ENCODE peak calls at places on chromosomes 4 and X, in ten cellular contexts. R is stomach, N is GM12878, I is HepG2, K is spleen, Q is vagina, W is upper lobe of left lung, E is transverse colon, C is sigmoid colon, U is HCT116. S is an unnamed sample.

GRCh38 chrX:9317174-9317573 is 147.7 kb upstream of the TBL1X start:
- DNase-seq in K (no peak), I (no peak), R (no peak), Q (no peak), W (peak; percentile 47), C (no peak), E (no peak), U (no peak), N (no peak), S (no peak)

GRCh38 chr4:82798168-82799005 is at the start of gene SCD5:
- DNase-seq in N (no peak), C (peak; percentile 91), E (peak; percentile 64), R (peak; percentile 66), K (peak; percentile 83), I (no peak), U (peak; percentile 55), Q (no peak), W (peak; percentile 50), S (peak; percentile 83)

GRCh38 chr4:51843309-51844156 is 580 bp downstream of the DCUN1D4 start:
- DNase-seq in W (peak; percentile 75), Q (no peak), U (no peak), E (peak; percentile 73), I (peak; percentile 28), C (peak; percentile 92), K (peak; percentile 92), R (peak; percentile 68), N (no peak), S (peak; percentile 91)

GRCh38 chr4:36243355-36244256 is 708 bp downstream of the ARAP2 start:
- DNase-seq in W (peak; percentile 69), I (no peak), U (no peak), C (peak; percentile 74), E (peak; percentile 55), R (peak; percentile 38), N (no peak), K (no peak), Q (no peak), S (peak; percentile 73)

GRCh38 chr4:113976937-113977855 is 2.3 kb downstream of the ARSJ start:
- DNase-seq in U (no peak), N (no peak), Q (no peak), C (no peak), K (no peak), E (no peak), R (no peak), I (no peak), W (no peak), S (no peak)

GRCh38 chr4:179472164-179472563 is 2029.9 kb upstream of the AGA start:
- DNase-seq in E (no peak), Q (no peak), W (no peak), K (no peak), R (no peak), C (no peak), I (no peak), U (no peak), N (no peak), S (no peak)

GRCh38 chrX:134718329-134719317 is 60.4 kb upstream of the PLAC1 start:
- DNase-seq in C (peak; percentile 77), Q (no peak), R (peak; percentile 40), N (peak; percentile 25), W (peak; percentile 86), K (no peak), U (peak; percentile 54), I (no peak), E (no peak), S (no peak)

GRCh38 chrX:36908801-36909403 is 99.3 kb upstream of the FAM47C start:
- DNase-seq in N (peak; percentile 1), R (no peak), K (no peak), U (peak; percentile 4), C (no peak), W (no peak), Q (no peak), E (no peak), I (peak; percentile 12), S (no peak)

GRCh38 chr4:156959298-156959702 is 12.3 kb downstream of the PDGFC start:
- DNase-seq in N (no peak), K (no peak), I (no peak), Q (no peak), E (no peak), U (no peak), W (no peak), C (no peak), R (no peak), S (no peak)

GRCh38 chrX:22970861-22971260 is 28.9 kb upstream of the DDX53 start:
- DNase-seq in R (no peak), I (no peak), U (no peak), N (no peak), W (no peak), K (no peak), C (no peak), E (no peak), Q (no peak), S (no peak)

GRCh38 chr4:82688091-82688815 is 110.3 kb downstream of the SCD5 start:
- DNase-seq in Q (no peak), C (no peak), N (peak; percentile 7), U (no peak), R (no peak), K (no peak), I (no peak), W (no peak), E (no peak), S (no peak)

GRCh38 chr4:169260217-169260866 is 10.4 kb downstream of the SH3RF1 start:
- DNase-seq in C (no peak), U (no peak), K (no peak), N (no peak), I (no peak), Q (no peak), E (no peak), W (no peak), R (no peak), S (no peak)

GRCh38 chrX:152450076-152450475 is 1.0 kb downstream of the GABRA3 start:
- DNase-seq in C (no peak), I (no peak), N (no peak), K (no peak), Q (no peak), E (no peak), R (no peak), U (no peak), W (no peak), S (no peak)

DNA sequence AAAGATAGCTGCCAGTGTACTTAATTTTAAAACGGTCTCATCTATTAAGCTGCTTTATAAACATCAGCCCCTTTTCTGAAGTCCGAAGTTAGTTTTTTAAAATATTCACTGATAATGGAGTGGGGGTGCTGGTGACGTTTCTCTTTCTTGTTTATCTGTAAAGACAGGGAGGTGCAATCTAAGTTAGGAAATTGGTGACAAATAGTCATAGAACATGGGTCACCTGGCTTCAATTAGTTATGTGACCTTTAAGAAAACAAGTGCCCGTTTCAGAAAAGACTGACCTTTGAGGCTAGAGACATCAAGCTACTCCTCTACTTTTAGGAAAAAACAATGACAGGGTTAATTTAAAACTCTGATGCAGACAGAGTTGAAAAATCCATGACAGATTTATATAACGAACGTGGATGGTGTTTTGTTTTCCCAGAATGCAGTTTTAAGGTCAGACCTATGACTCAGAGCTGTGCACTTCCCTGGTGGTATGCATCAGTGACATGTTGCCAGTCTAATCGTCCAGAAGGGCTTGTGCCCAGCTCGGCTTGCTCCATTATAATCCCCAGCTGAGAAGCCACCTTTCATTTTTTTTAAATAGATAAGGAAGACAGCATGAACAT is 38.2 kb downstream of the FHL1 start:
- DNase-seq in U (peak; percentile 2), W (no peak), K (no peak), R (no peak), Q (no peak), E (no peak), N (no peak), I (no peak), C (no peak), S (no peak)
- TF ChIP-seq POLR2AphosphoS5 in U (no peak), W (no peak), K (no peak), R (peak; percentile 56), Q (no peak), E (no peak), N (no peak), I (no peak), C (peak; percentile 68), S (no peak)

GRCh38 chrX:2693123-2693438 is 2.0 kb downstream of the CD99 start:
- DNase-seq in N (no peak), C (no peak), U (no peak), R (no peak), K (peak; percentile 49), E (no peak), I (no peak), Q (no peak), W (no peak), S (no peak)

GRCh38 chrX:2691543-2692220 is 587 bp downstream of the CD99 start:
- DNase-seq in I (no peak), C (peak; percentile 76), R (peak; percentile 29), U (no peak), E (peak; percentile 41), K (peak; percentile 82), Q (no peak), N (no peak), W (peak; percentile 45), S (peak; percentile 87)

GRCh38 chrX:2689773-2690666 is 1.1 kb upstream of the CD99 start:
- DNase-seq in E (peak; percentile 81), Q (no peak), R (no peak), N (no peak), K (peak; percentile 84), I (peak; percentile 78), W (no peak), C (no peak), U (no peak), S (no peak)

GRCh38 chrX:2692221-2693122 is 1.4 kb downstream of the CD99 start:
- DNase-seq in W (no peak), K (peak; percentile 84), U (no peak), N (no peak), I (no peak), C (no peak), E (peak; percentile 27), R (peak; percentile 44), Q (no peak), S (peak; percentile 86)

GRCh38 chrX:2690856-2691542 is at the start of gene CD99:
- DNase-seq in C (peak; percentile 95), R (peak; percentile 89), U (no peak), I (peak; percentile 80), Q (no peak), K (peak; percentile 97), W (peak; percentile 88), E (peak; percentile 96), N (peak; percentile 46), S (peak; percentile 96)
- TF ChIP-seq POLR2A in C (peak; percentile 50), R (no peak), U (no peak), I (no peak), Q (peak; percentile 61), K (peak; percentile 73), W (peak; percentile 60), E (peak; percentile 81), N (peak; percentile 81), S (peak; percentile 83)

DNA sequence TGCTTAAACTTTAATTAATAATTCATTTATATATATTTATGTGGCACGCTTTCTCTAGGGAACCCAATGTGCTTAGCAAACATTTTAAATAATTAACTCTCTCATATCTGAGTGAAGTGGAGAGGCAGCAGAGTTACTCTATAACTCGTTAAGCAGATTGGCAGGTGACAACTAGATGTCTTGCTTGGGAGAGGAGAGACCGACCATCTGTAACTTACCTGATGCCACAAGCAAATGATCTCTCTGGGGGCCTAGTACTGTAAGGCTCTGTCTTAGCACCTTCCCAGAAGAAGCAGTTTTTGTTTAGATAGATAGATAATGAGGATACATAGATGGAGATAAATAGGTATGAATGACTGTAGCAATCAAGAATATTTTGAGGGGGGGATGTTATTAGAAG is 11.9 kb upstream of the SEL1L3 start:
- DNase-seq in W (no peak), I (no peak), N (no peak), R (no peak), Q (no peak), C (no peak), K (no peak), E (no peak), U (no peak), S (no peak)
- H3K4me1 ChIP-seq in W (no peaks in the 10 kb centered on the region), I (no peaks in the 10 kb centered on the region), N (peaks cover 96% of the 10 kb centered on the region), R (peaks cover 10% of the 10 kb centered on the region), Q (no peaks in the 10 kb centered on the region), C (no peaks in the 10 kb centered on the region), K (peaks cover 14% of the 10 kb centered on the region), E (no peaks in the 10 kb centered on the region), U (no peaks in the 10 kb centered on the region), S (no peaks in the 10 kb centered on the region)

GRCh38 chrX:118495958-118496762 is 545 bp downstream of the DOCK11 start:
- DNase-seq in E (peak; percentile 62), C (peak; percentile 77), N (no peak), Q (no peak), R (peak; percentile 63), U (no peak), I (no peak), W (peak; percentile 64), K (peak; percentile 95), S (no peak)
- TF ChIP-seq POLR2AphosphoS5 in E (no peak), C (no peak), N (peak; percentile 62), Q (no peak), R (peak; percentile 32), U (no peak), I (no peak), W (peak; percentile 52), K (peak; percentile 89), S (no peak)

S was measured in suprapubic skin.